ENCODE peak calls at places on chromosomes 5 and 9, in nine cellular contexts. D is right lobe of liver; H is HS-5; B is activated CD4-positive, alpha-beta memory T cell treated with anti-CD3 and anti-CD28 coated beads for 36 hours; X is posterior cingulate gyrus; V is M059J; S is G401; L is NCI-H2081; Y is fibroblast of gingiva. G is an unnamed sample.

GRCh38 chr5:108481355-108481931 is 99.5 kb upstream of the FBXL17 start:
- DNase-seq in D (no peak), H (peak), B (no peak), X (no peak), V (peak), S (peak), L (peak), Y (peak), G (peak)

GRCh38 chr5:1487079-1487764 is 36.5 kb downstream of the LPCAT1 start:
- DNase-seq in D (no peak), H (no peak), B (no peak), X (no peak), V (no peak), S (no peak), L (no peak), Y (no peak), G (no peak)

GRCh38 chr9:107090218-107090617 is 192.9 kb upstream of the RAD23B start:
- DNase-seq in D (no peak), H (no peak), B (no peak), X (no peak), V (no peak), S (no peak), L (peak), Y (no peak), G (no peak)

GRCh38 chr5:170522211-170523128 is 18.6 kb downstream of the KCNIP1 start:
- DNase-seq in D (peak), H (peak), B (no peak), X (no peak), V (peak), S (peak), L (peak), Y (peak), G (peak)

GRCh38 chr9:127183814-127184582 is 61.6 kb upstream of the ANGPTL2 start:
- DNase-seq in D (no peak), H (no peak), B (no peak), X (peak), V (no peak), S (no peak), L (no peak), Y (peak), G (no peak)

GRCh38 chr5:32903613-32904012 is 192.5 kb downstream of the NPR3 start:
- DNase-seq in D (no peak), H (no peak), B (no peak), X (no peak), V (no peak), S (no peak), L (no peak), Y (no peak), G (no peak)

GRCh38 chr9:137044502-137045177 is 1.3 kb downstream of the NPDC1 start:
- DNase-seq in D (no peak), H (no peak), B (no peak), X (peak), V (peak), S (no peak), L (peak), Y (no peak), G (no peak)

GRCh38 chr5:174510771-174511453 is 213.5 kb upstream of the MSX2 start:
- DNase-seq in D (no peak), H (no peak), B (no peak), X (no peak), V (no peak), S (no peak), L (no peak), Y (no peak), G (no peak)